ENCODE peak calls at places on chromosome 17, in four cellular contexts. One of them, this sample, is unnamed.

GRCh38 chr17:67386965-67387551 is 10.0 kb downstream of the PITPNC1 start:
- DNase-seq in CD8-positive, alpha-beta memory T cell: peak
- DNase-seq in fibroblast of mammary gland: peak
- DNase-seq in HFFc6: peak
- DNase-seq in this sample: peak

GRCh38 chr17:81253358-81254131 is 14.4 kb downstream of the NDUFAF8 start:
- DNase-seq in CD8-positive, alpha-beta memory T cell: peak
- DNase-seq in fibroblast of mammary gland: peak
- DNase-seq in HFFc6: no peak
- DNase-seq in this sample: peak

GRCh38 chr17:37643829-37644228 is 583 bp upstream of the DDX52 start:
- DNase-seq in CD8-positive, alpha-beta memory T cell: no peak
- DNase-seq in fibroblast of mammary gland: no peak
- DNase-seq in HFFc6: no peak
- DNase-seq in this sample: peak

GRCh38 chr17:19537116-19537515 is 3.5 kb downstream of the SLC47A1 start:
- DNase-seq in CD8-positive, alpha-beta memory T cell: no peak
- DNase-seq in fibroblast of mammary gland: no peak
- DNase-seq in HFFc6: no peak
- DNase-seq in this sample: no peak

GRCh38 chr17:69959291-69959690 is 115.7 kb upstream of the KCNJ16 start:
- DNase-seq in CD8-positive, alpha-beta memory T cell: no peak
- DNase-seq in fibroblast of mammary gland: no peak
- DNase-seq in HFFc6: no peak
- DNase-seq in this sample: no peak

GRCh38 chr17:76204277-76204676 is 36.0 kb downstream of the RNF157 start:
- DNase-seq in CD8-positive, alpha-beta memory T cell: no peak
- DNase-seq in fibroblast of mammary gland: peak
- DNase-seq in HFFc6: peak
- DNase-seq in this sample: peak

GRCh38 chr17:51486885-51487520 is 226.7 kb downstream of the UTP18 start:
- DNase-seq in CD8-positive, alpha-beta memory T cell: no peak
- DNase-seq in fibroblast of mammary gland: no peak
- DNase-seq in HFFc6: no peak
- DNase-seq in this sample: no peak

GRCh38 chr17:82204831-82205719 is 7.6 kb downstream of the CCDC57 start:
- DNase-seq in CD8-positive, alpha-beta memory T cell: no peak
- DNase-seq in fibroblast of mammary gland: peak
- DNase-seq in HFFc6: peak
- DNase-seq in this sample: peak

GRCh38 chr17:38550661-38551060 is 55.1 kb downstream of the SRCIN1 start:
- DNase-seq in CD8-positive, alpha-beta memory T cell: no peak
- DNase-seq in fibroblast of mammary gland: peak
- DNase-seq in HFFc6: peak
- DNase-seq in this sample: peak

GRCh38 chr17:39212841-39213480 is 12.8 kb downstream of the STAC2 start:
- DNase-seq in CD8-positive, alpha-beta memory T cell: no peak
- DNase-seq in fibroblast of mammary gland: no peak
- DNase-seq in HFFc6: no peak
- DNase-seq in this sample: no peak

GRCh38 chr17:9985622-9986021 is 80.6 kb upstream of the RCVRN start:
- DNase-seq in CD8-positive, alpha-beta memory T cell: no peak
- DNase-seq in fibroblast of mammary gland: no peak
- DNase-seq in HFFc6: no peak
- DNase-seq in this sample: no peak

GRCh38 chr17:70599198-70599597 is 429.9 kb downstream of the KCNJ2 start:
- DNase-seq in CD8-positive, alpha-beta memory T cell: no peak
- DNase-seq in fibroblast of mammary gland: no peak
- DNase-seq in HFFc6: no peak
- DNase-seq in this sample: no peak

GRCh38 chr17:81385320-81386111 is 9.7 kb upstream of the BAHCC1 start:
- DNase-seq in CD8-positive, alpha-beta memory T cell: no peak
- DNase-seq in fibroblast of mammary gland: no peak
- DNase-seq in HFFc6: no peak
- DNase-seq in this sample: no peak

GRCh38 chr17:38746004-38746892 is 1.9 kb downstream of the PCGF2 start:
- DNase-seq in CD8-positive, alpha-beta memory T cell: no peak
- DNase-seq in fibroblast of mammary gland: no peak
- DNase-seq in HFFc6: no peak
- DNase-seq in this sample: no peak

GRCh38 chr17:52790359-52790955 is 631.9 kb upstream of the CA10 start:
- DNase-seq in CD8-positive, alpha-beta memory T cell: no peak
- DNase-seq in fibroblast of mammary gland: no peak
- DNase-seq in HFFc6: no peak
- DNase-seq in this sample: peak

GRCh38 chr17:17026163-17026562 is 16.1 kb upstream of the MPRIP start:
- DNase-seq in CD8-positive, alpha-beta memory T cell: no peak
- DNase-seq in fibroblast of mammary gland: no peak
- DNase-seq in HFFc6: no peak
- DNase-seq in this sample: no peak

GRCh38 chr17:6254036-6254435 is 180.9 kb downstream of the AIPL1 start:
- DNase-seq in CD8-positive, alpha-beta memory T cell: no peak
- DNase-seq in fibroblast of mammary gland: peak
- DNase-seq in HFFc6: no peak
- DNase-seq in this sample: no peak

GRCh38 chr17:69503711-69504110 is 89.2 kb downstream of the MAP2K6 start:
- DNase-seq in CD8-positive, alpha-beta memory T cell: no peak
- DNase-seq in fibroblast of mammary gland: no peak
- DNase-seq in HFFc6: no peak
- DNase-seq in this sample: no peak

GRCh38 chr17:55420776-55421178 is 858 bp downstream of the MMD start:
- DNase-seq in CD8-positive, alpha-beta memory T cell: peak
- DNase-seq in fibroblast of mammary gland: peak
- DNase-seq in HFFc6: no peak
- DNase-seq in this sample: no peak

GRCh38 chr17:42918902-42919521 is 18.4 kb downstream of the G6PC1 start:
- DNase-seq in CD8-positive, alpha-beta memory T cell: no peak
- DNase-seq in fibroblast of mammary gland: no peak
- DNase-seq in HFFc6: no peak
- DNase-seq in this sample: no peak

GRCh38 chr17:75020331-75021110 is 8.1 kb downstream of the MRPL58 start:
- DNase-seq in CD8-positive, alpha-beta memory T cell: no peak
- DNase-seq in fibroblast of mammary gland: no peak
- DNase-seq in HFFc6: no peak
- DNase-seq in this sample: no peak

GRCh38 chr17:82081966-82082365 is 16.1 kb downstream of the FASN start:
- DNase-seq in CD8-positive, alpha-beta memory T cell: no peak
- DNase-seq in fibroblast of mammary gland: no peak
- DNase-seq in HFFc6: no peak
- DNase-seq in this sample: no peak

GRCh38 chr17:43844241-43844640 is 2.7 kb upstream of the CD300LG start:
- DNase-seq in CD8-positive, alpha-beta memory T cell: no peak
- DNase-seq in fibroblast of mammary gland: no peak
- DNase-seq in HFFc6: no peak
- DNase-seq in this sample: no peak

GRCh38 chr17:57481901-57482300 is 225.6 kb downstream of the MSI2 start:
- DNase-seq in CD8-positive, alpha-beta memory T cell: no peak
- DNase-seq in fibroblast of mammary gland: peak
- DNase-seq in HFFc6: peak
- DNase-seq in this sample: peak

This sample was measured in fibroblast of pulmonary artery.